ENCODE peak calls at places on chromosome 4, in nine cellular contexts. U is GM12865, D is AG04450, E is heart right ventricle, L is DND-41, A is tibial nerve, J is suprapubic skin, Z is astrocyte, O is lower lobe of right lung. M is an unnamed sample.

GRCh38 chr4:1775731-1776500 is 17.2 kb upstream of the FGFR3 start:
- DNase-seq in U (no peak), D (no peak), E (no peak), L (no peak), A (no peak), J (no peak), Z (no peak), O (no peak), M (no peak)

GRCh38 chr4:175412744-175413143 is 399.3 kb downstream of the GPM6A start:
- DNase-seq in U (no peak), D (no peak), E (no peak), L (no peak), A (no peak), J (no peak), Z (peak), O (no peak), M (peak)

GRCh38 chr4:148101235-148101634 is 341.0 kb downstream of the NR3C2 start:
- DNase-seq in U (no peak), D (no peak), E (no peak), L (no peak), A (no peak), J (no peak), Z (no peak), O (no peak), M (no peak)

GRCh38 chr4:121221608-121222007 is 57.5 kb upstream of the TNIP3 start:
- DNase-seq in U (no peak), D (no peak), E (no peak), L (no peak), A (no peak), J (no peak), Z (no peak), O (no peak), M (no peak)

GRCh38 chr4:40199999-40200880 is 3.4 kb downstream of the RHOH start:
- DNase-seq in U (peak), D (no peak), E (no peak), L (peak), A (no peak), J (no peak), Z (peak), O (no peak), M (no peak)

GRCh38 chr4:125838924-125839323 is 524.2 kb downstream of the FAT4 start:
- DNase-seq in U (no peak), D (no peak), E (no peak), L (no peak), A (no peak), J (no peak), Z (no peak), O (no peak), M (no peak)

GRCh38 chr4:127188847-127189246 is 443.9 kb upstream of the INTU start:
- DNase-seq in U (no peak), D (no peak), E (no peak), L (no peak), A (no peak), J (no peak), Z (peak), O (no peak), M (peak)

GRCh38 chr4:55378617-55379467 is 16.9 kb upstream of the TMEM165 start:
- DNase-seq in U (no peak), D (no peak), E (no peak), L (no peak), A (no peak), J (no peak), Z (no peak), O (peak), M (no peak)

GRCh38 chr4:183335369-183335940 is 13.2 kb upstream of the CLDN24 start:
- DNase-seq in U (no peak), D (peak), E (no peak), L (no peak), A (no peak), J (peak), Z (peak), O (no peak), M (peak)

GRCh38 chr4:153704522-153704921 is 20.4 kb downstream of the TLR2 start:
- DNase-seq in U (no peak), D (no peak), E (no peak), L (no peak), A (no peak), J (no peak), Z (no peak), O (no peak), M (no peak)

GRCh38 chr4:123505457-123506310 is 109.1 kb downstream of the SPRY1 start:
- DNase-seq in U (peak), D (peak), E (peak), L (no peak), A (peak), J (peak), Z (peak), O (peak), M (peak)

GRCh38 chr4:118821590-118822293 is 14.2 kb downstream of the SEC24D start:
- DNase-seq in U (no peak), D (no peak), E (no peak), L (no peak), A (no peak), J (no peak), Z (no peak), O (no peak), M (no peak)

GRCh38 chr4:180434131-180434895 is 1808.9 kb upstream of the TENM3 start:
- DNase-seq in U (no peak), D (no peak), E (no peak), L (no peak), A (no peak), J (no peak), Z (no peak), O (no peak), M (no peak)

GRCh38 chr4:106803107-106803506 is 233.0 kb downstream of the DKK2 start:
- DNase-seq in U (no peak), D (no peak), E (no peak), L (no peak), A (no peak), J (no peak), Z (no peak), O (no peak), M (peak)

GRCh38 chr4:14196141-14196540 is 568.6 kb upstream of the BOD1L1 start:
- DNase-seq in U (peak), D (peak), E (peak), L (peak), A (peak), J (no peak), Z (peak), O (peak), M (peak)

GRCh38 chr4:129342820-129343219 is 246.9 kb downstream of the C4orf33 start:
- DNase-seq in U (no peak), D (no peak), E (no peak), L (no peak), A (no peak), J (no peak), Z (peak), O (no peak), M (peak)

GRCh38 chr4:67158669-67159068 is 386.6 kb downstream of the CENPC start:
- DNase-seq in U (no peak), D (no peak), E (no peak), L (no peak), A (no peak), J (no peak), Z (no peak), O (no peak), M (peak)

GRCh38 chr4:125676583-125676982 is 361.8 kb downstream of the FAT4 start:
- DNase-seq in U (no peak), D (no peak), E (no peak), L (no peak), A (no peak), J (no peak), Z (no peak), O (no peak), M (no peak)

GRCh38 chr4:78962597-78963115 is 23.4 kb upstream of the PAQR3 start:
- DNase-seq in U (no peak), D (no peak), E (no peak), L (no peak), A (no peak), J (no peak), Z (no peak), O (no peak), M (peak)

GRCh38 chr4:184463856-184464255 is 10.5 kb downstream of the IRF2 start:
- DNase-seq in U (no peak), D (no peak), E (no peak), L (no peak), A (no peak), J (no peak), Z (no peak), O (no peak), M (no peak)

GRCh38 chr4:140579278-140579677 is 10.5 kb upstream of the UCP1 start:
- DNase-seq in U (no peak), D (no peak), E (no peak), L (no peak), A (no peak), J (no peak), Z (no peak), O (no peak), M (no peak)

GRCh38 chr4:140575489-140575888 is 6.7 kb upstream of the UCP1 start:
- DNase-seq in U (no peak), D (no peak), E (no peak), L (no peak), A (no peak), J (no peak), Z (no peak), O (no peak), M (no peak)

GRCh38 chr4:140581078-140581477 is 12.3 kb upstream of the UCP1 start:
- DNase-seq in U (no peak), D (no peak), E (no peak), L (no peak), A (no peak), J (no peak), Z (no peak), O (no peak), M (no peak)
- TF ChIP-seq CTCF in U (no peak), D (no peak), E (no peak), L (no peak), A (no peak), J (no peak), Z (no peak), O (no peak), M (no peak)

GRCh38 chr4:112277220-112277619 is 8.5 kb downstream of the TIFA start:
- DNase-seq in U (peak), D (no peak), E (no peak), L (no peak), A (no peak), J (no peak), Z (no peak), O (no peak), M (no peak)

GRCh38 chr4:112277705-112278448 is 7.8 kb downstream of the TIFA start:
- DNase-seq in U (no peak), D (no peak), E (no peak), L (no peak), A (no peak), J (no peak), Z (no peak), O (no peak), M (no peak)

GRCh38 chr4:112279882-112280315 is 5.8 kb downstream of the TIFA start:
- DNase-seq in U (peak), D (no peak), E (no peak), L (no peak), A (no peak), J (no peak), Z (no peak), O (no peak), M (no peak)

GRCh38 chr4:112276113-112276512 is 9.6 kb downstream of the TIFA start:
- DNase-seq in U (no peak), D (no peak), E (no peak), L (no peak), A (no peak), J (no peak), Z (no peak), O (no peak), M (no peak)

GRCh38 chr4:112279025-112279881 is 6.5 kb downstream of the TIFA start:
- DNase-seq in U (peak), D (no peak), E (no peak), L (no peak), A (no peak), J (no peak), Z (no peak), O (peak), M (no peak)
- H3K4me3 ChIP-seq in U (peak), D (no peak), E (peak), L (no peak), A (no peak), J (no peak), Z (no peak), O (peak), M (no peak)

GRCh38 chr4:160193787-160194186 is 1090.9 kb downstream of the RAPGEF2 start:
- DNase-seq in U (no peak), D (no peak), E (no peak), L (no peak), A (no peak), J (no peak), Z (no peak), O (no peak), M (no peak)

GRCh38 chr4:160194716-160195115 is 1091.8 kb downstream of the RAPGEF2 start:
- DNase-seq in U (no peak), D (no peak), E (no peak), L (no peak), A (no peak), J (no peak), Z (no peak), O (no peak), M (no peak)
- TF ChIP-seq CTCF in U (no peak), D (no peak), E (no peak), L (no peak), A (no peak), J (no peak), Z (no peak), O (no peak), M (no peak)

DNA sequence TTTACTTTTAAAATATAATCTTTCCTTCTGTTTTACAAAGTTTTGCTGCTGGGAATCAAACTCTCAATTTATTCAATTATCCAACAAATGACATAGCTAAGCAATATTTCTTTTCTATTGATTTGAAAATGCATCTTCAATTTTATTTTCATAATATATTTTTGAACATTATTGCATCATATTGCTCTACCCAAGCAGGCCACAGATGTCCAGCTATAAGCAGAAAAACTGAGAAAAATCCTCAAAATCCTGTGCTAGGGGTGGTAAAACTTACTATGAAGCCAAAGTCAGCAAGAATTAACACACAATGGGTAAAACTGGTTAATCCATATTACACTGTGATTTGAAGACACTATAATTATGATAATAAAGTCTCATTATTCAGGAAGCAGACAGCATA is 5.0 kb downstream of the TIFA start:
- DNase-seq in U (no peak), D (no peak), E (no peak), L (no peak), A (no peak), J (no peak), Z (no peak), O (no peak), M (no peak)
- H3K4me3 ChIP-seq in U (peak), D (no peak), E (no peak), L (no peak), A (no peak), J (no peak), Z (no peak), O (no peak), M (no peak)

GRCh38 chr4:6043188-6043587 is 25.0 kb upstream of the C4orf50 start:
- DNase-seq in U (no peak), D (no peak), E (no peak), L (no peak), A (no peak), J (no peak), Z (no peak), O (no peak), M (no peak)

GRCh38 chr4:6044276-6044675 is 26.0 kb upstream of the C4orf50 start:
- DNase-seq in U (no peak), D (no peak), E (no peak), L (no peak), A (no peak), J (no peak), Z (no peak), O (no peak), M (no peak)

GRCh38 chr4:6046526-6047129 is 28.4 kb upstream of the C4orf50 start:
- DNase-seq in U (no peak), D (no peak), E (no peak), L (no peak), A (no peak), J (no peak), Z (no peak), O (no peak), M (no peak)

GRCh38 chr4:6043843-6044242 is 25.6 kb upstream of the C4orf50 start:
- DNase-seq in U (no peak), D (no peak), E (no peak), L (no peak), A (no peak), J (no peak), Z (no peak), O (no peak), M (no peak)

DNA sequence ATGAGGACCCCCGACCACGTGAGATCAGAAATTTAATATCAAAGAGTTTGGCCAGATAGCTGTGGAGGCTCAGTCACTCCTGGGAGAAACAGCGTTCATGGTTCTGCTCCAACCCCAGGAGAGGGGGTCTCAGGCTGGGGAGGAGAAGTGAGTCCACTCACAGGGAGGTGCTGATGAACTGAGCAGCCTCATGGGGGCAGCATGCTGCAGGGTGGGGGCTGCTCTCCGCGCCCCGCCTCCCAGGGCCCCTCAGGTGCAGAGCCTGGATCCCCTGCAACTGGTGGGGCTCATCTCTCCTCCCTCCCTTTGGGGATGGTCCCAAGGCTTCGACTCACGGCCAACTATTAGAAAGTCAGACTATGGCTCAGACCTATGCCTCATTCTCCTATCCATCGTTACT is 26.6 kb upstream of the C4orf50 start:
- DNase-seq in U (no peak), D (no peak), E (no peak), L (no peak), A (no peak), J (no peak), Z (no peak), O (no peak), M (no peak)
- TF ChIP-seq CTCF in U (peak), D (no peak), E (no peak), L (peak), A (no peak), J (no peak), Z (no peak), O (no peak), M (no peak)

GRCh38 chr4:4780634-4781287 is 78.7 kb upstream of the MSX1 start:
- DNase-seq in U (no peak), D (peak), E (no peak), L (no peak), A (no peak), J (no peak), Z (peak), O (no peak), M (peak)

GRCh38 chr4:4782969-4783368 is 76.5 kb upstream of the MSX1 start:
- DNase-seq in U (no peak), D (no peak), E (no peak), L (no peak), A (peak), J (no peak), Z (no peak), O (no peak), M (peak)

GRCh38 chr4:4783847-4784246 is 75.6 kb upstream of the MSX1 start:
- DNase-seq in U (no peak), D (no peak), E (no peak), L (no peak), A (no peak), J (no peak), Z (no peak), O (no peak), M (no peak)

GRCh38 chr4:4784379-4784778 is 75.1 kb upstream of the MSX1 start:
- DNase-seq in U (no peak), D (no peak), E (no peak), L (no peak), A (no peak), J (no peak), Z (no peak), O (no peak), M (no peak)

DNA sequence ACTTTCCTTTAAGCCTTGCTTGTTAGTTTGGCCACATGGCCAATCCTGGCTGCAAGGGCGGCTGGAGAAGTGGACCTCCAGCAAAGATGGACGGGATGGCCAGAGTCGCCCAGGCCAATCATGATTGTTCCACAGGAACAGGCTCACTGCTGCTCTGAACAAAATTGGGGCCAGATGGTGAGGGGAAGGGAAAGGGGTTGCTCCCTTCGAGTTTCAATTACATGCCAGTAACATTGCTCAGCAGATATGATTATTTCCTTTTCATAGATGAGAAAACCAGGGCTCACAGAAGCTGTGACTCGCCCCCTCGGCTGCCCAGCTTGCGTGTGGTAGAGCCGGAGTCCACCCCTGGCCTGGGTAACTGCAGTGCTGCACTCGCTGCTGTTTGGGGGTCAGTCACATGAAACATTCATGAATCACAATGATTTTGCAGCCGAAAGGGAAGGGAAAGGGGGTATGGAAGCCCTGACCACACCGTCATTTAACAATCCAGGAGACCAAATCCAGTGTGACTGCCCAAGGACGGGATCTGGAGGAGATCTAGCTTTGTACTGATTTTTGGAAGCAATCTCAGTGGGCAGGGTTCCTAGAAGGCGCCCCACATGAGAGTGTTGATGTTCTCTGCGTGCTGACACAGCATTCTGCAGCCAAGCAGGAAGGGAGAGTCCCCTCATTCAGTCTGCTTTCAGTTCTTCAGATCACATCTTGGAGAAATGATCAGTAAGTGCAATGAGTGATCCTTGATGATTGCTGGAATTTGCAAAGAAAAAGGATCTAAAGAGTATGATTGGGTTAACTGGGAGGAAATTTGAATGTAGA is 77.3 kb upstream of the MSX1 start:
- DNase-seq in U (no peak), D (peak), E (no peak), L (no peak), A (no peak), J (no peak), Z (peak), O (no peak), M (peak)
- H3K4me3 ChIP-seq in U (no peak), D (peak), E (no peak), L (no peak), A (no peak), J (no peak), Z (peak), O (no peak), M (no peak)